ENCODE peak calls at places on chromosome 1, in nine cellular contexts. O, J, C, Y, N, F, Z, L and H are unnamed samples.
A peak's percentile ranks its signal among the peaks of the same experiment; 100 is the strongest.

GRCh38 chr1:228032041-228032440 is 25.2 kb downstream of the WNT3A start:
- DNase-seq in O (no peak), L (no peak), Z (no peak), J (no peak), F (no peak), C (no peak), N (peak; percentile 41), Y (no peak), H (no peak)

GRCh38 chr1:10968411-10968826 is 44.0 kb upstream of the TARDBP start:
- DNase-seq in C (no peak), Z (no peak), N (no peak), O (no peak), F (no peak), Y (no peak), J (no peak), L (no peak), H (no peak)

GRCh38 chr1:228366851-228367741 is 39.5 kb downstream of the TRIM11 start:
- DNase-seq in Z (no peak), C (no peak), O (no peak), L (no peak), Y (no peak), J (no peak), N (peak; percentile 66), F (peak; percentile 58), H (no peak)

GRCh38 chr1:10101929-10102328 is 69.2 kb downstream of the UBE4B start:
- DNase-seq in O (no peak), J (no peak), Y (no peak), Z (no peak), N (no peak), L (no peak), F (no peak), C (no peak), H (no peak)

GRCh38 chr1:12528021-12528852 is 89.8 kb downstream of the DHRS3 start:
- DNase-seq in L (peak; percentile 99), J (peak; percentile 14), F (peak; percentile 90), N (peak; percentile 71), O (peak; percentile 45), Z (peak; percentile 13), C (peak; percentile 70), Y (peak; percentile 67), H (no peak)

GRCh38 chr1:3688356-3688755 is 36.0 kb downstream of the TP73 start:
- DNase-seq in L (no peak), Z (no peak), F (no peak), N (no peak), O (no peak), C (no peak), J (peak; percentile 43), Y (no peak), H (no peak)

GRCh38 chr1:156114101-156114918 is at the start of gene LMNA:
- DNase-seq in C (peak; percentile 94), F (peak; percentile 98), O (peak; percentile 95), L (peak; percentile 94), Y (peak; percentile 95), J (peak; percentile 98), Z (peak; percentile 97), N (peak; percentile 87), H (peak; percentile 90)

GRCh38 chr1:201357211-201357610 is 20.3 kb downstream of the TNNT2 start:
- DNase-seq in C (no peak), O (no peak), Z (no peak), F (no peak), Y (no peak), L (no peak), J (no peak), N (peak; percentile 58), H (no peak)

GRCh38 chr1:167165948-167166702 is 54.6 kb upstream of the POU2F1 start:
- DNase-seq in O (no peak), N (no peak), C (no peak), F (no peak), Z (peak; percentile 76), J (no peak), Y (no peak), L (no peak), H (no peak)

DNA sequence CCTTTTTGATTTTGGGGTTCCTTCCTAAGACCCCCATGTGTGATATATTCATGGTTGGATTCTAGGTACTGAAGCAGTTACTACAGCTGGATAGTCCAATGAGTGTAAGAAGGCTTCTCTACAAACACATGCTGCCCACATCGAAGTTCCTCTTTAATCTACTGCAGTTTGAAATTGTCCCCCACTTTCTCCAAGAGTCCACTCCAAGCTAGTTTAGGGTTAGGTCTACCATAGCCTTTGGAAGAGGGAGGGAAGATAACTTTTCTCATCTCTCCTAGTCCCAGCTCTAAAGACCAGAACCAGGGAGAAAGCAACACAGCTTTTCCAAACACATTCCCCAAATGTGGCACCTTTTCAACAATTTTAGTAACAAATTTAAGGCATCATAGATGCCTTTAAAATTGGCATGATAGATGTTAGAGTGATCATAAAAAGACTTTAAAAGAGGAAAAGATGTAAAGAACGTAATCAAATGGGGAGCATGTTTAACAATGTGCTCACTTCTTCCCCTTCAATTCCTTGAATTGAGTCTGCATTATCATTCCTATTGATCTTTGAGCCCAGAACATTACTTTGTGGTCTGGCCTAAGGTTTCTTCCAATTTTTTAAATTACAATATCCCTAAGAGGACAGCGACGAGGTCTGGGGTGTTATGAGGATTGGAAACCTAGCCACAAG is 1.0 kb upstream of the EXO1 start:
- DNase-seq in Y (no peak), F (no peak), J (no peak), L (no peak), N (no peak), O (no peak), C (no peak), Z (no peak), H (no peak)
- H3K4me3 ChIP-seq in Y (no peak overlapping the region), F (peak overlapping the region; percentile 72), J (peak overlapping the region; percentile 84), L (peak overlapping the region; percentile 64), N (no peak overlapping the region), O (peak overlapping the region; percentile 80), C (peak overlapping the region; percentile 90), Z (peak overlapping the region; percentile 95), H (peak overlapping the region; percentile 88)

GRCh38 chr1:91400133-91400725 is 4.4 kb downstream of the HFM1 start:
- DNase-seq in Z (no peak), J (peak; percentile 14), O (no peak), F (no peak), N (no peak), L (no peak), C (peak; percentile 32), Y (no peak), H (no peak)
- TF ChIP-seq CTCF in Z (no peak), J (no peak), O (no peak), F (no peak), N (no peak), L (no peak), C (no peak), Y (no peak), H (no peak)

DNA sequence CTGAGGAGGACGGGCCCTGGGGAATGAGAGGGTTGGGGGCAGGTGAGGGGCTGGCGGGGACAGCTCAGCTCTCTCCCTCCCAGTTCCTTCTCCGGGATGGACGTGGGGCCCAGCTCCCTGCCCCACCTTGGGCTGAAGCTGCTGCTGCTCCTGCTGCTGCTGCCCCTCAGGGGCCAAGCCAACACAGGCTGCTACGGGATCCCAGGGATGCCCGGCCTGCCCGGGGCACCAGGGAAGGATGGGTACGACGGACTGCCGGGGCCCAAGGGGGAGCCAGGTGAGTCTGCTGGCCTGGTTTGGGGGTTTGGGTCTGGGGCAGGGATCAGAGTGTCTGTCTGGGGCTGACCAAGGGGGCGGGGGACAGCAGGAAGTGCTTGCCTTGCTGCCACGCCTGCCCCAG is 495 bp downstream of the C1QC start:
- DNase-seq in F (no peak), Y (no peak), O (no peak), L (no peak), J (no peak), Z (no peak), C (no peak), N (no peak), H (no peak)
- H3K4me3 ChIP-seq in F (peak overlapping the region; percentile 35), Y (peak overlapping the region; percentile 24), O (no peak overlapping the region), L (peak overlapping the region; percentile 19), J (no peak overlapping the region), Z (no peak overlapping the region), C (no peak overlapping the region), N (no peak overlapping the region), H (no peak overlapping the region)

GRCh38 chr1:77802026-77802425 is 22.6 kb downstream of the MIGA1 start:
- DNase-seq in F (no peak), J (peak; percentile 10), C (no peak), Z (no peak), Y (no peak), O (no peak), L (no peak), N (no peak), H (no peak)

GRCh38 chr1:77797991-77798390 is 18.5 kb downstream of the MIGA1 start:
- DNase-seq in O (peak; percentile 52), J (no peak), F (no peak), L (no peak), N (no peak), Z (peak; percentile 22), C (peak; percentile 54), Y (no peak), H (no peak)

GRCh38 chr1:77794550-77794949 is 15.1 kb downstream of the MIGA1 start:
- DNase-seq in Y (no peak), C (no peak), N (no peak), Z (no peak), J (no peak), L (no peak), O (no peak), F (no peak), H (no peak)

DNA sequence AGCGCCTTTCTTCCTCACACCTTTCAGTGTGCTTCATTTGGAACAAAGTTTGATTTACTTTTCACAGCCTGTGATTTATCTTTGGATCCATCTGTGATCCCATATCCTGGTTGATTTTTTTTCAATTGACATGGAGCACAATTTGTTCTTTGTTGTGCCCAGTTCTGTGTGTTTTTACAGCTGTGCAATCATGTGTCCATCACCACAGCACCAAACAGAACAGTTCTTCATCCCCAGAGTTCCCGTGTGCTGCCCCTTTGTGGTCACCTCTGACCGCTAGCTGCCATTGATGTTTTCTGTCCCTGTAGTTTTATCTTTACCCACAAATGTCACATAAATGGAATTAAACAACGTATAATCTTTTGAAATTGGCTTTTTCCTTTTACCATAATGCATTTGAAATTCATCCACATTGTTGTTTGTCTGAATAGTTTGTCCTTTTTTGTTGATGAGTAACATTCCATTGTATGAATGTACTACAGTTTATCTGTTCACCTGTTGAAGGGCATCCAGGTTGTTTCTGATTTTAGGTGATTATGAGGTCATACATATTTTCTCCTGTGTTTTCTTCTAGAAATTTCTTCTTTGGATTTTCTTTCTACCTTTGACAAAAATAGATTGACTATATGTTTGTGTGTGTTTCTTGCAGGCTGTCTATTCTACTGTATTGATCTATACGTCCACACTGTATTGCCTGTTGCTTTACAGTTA is 17.4 kb downstream of the MIGA1 start:
- DNase-seq in C (no peak), J (no peak), L (no peak), O (no peak), Z (no peak), N (no peak), F (no peak), Y (no peak), H (no peak)
- TF ChIP-seq CTCF in C (no peak), J (no peak), L (no peak), O (no peak), Z (no peak), N (no peak), F (no peak), Y (no peak), H (no peak)